ENCODE peak calls at places on chromosomes 13 and 19, in four cellular contexts. C, F, R and P are unnamed samples.

GRCh38 chr13:57832187-57832586 is 200.6 kb downstream of the PCDH17 start:
- DNase-seq in C (no peak), F (no peak), R (no peak), P (no peak)

GRCh38 chr19:46813570-46814358 is 25.4 kb upstream of the SLC1A5 start:
- DNase-seq in F (peak), C (no peak), R (no peak), P (no peak)

GRCh38 chr13:96898212-96898611 is 96.1 kb downstream of the OXGR1 start:
- DNase-seq in F (no peak), R (no peak), C (no peak), P (no peak)

GRCh38 chr13:19596960-19597361 is 35.6 kb upstream of the TPTE2 start:
- DNase-seq in R (peak), F (no peak), C (no peak), P (no peak)

GRCh38 chr13:65943711-65944110 is 1286.4 kb downstream of the PCDH9 start:
- DNase-seq in R (no peak), C (no peak), F (no peak), P (no peak)

GRCh38 chr13:30037766-30038165 is 187.3 kb upstream of the UBL3 start:
- DNase-seq in C (no peak), F (no peak), R (no peak), P (peak)

GRCh38 chr13:112885782-112886268 is 83.2 kb upstream of the MCF2L start:
- DNase-seq in F (no peak), R (no peak), C (peak), P (peak)

GRCh38 chr13:93244141-93244917 is 17.7 kb downstream of the GPC6 start:
- DNase-seq in C (no peak), F (peak), R (peak), P (no peak)

GRCh38 chr13:111559612-111560423 is 239.4 kb downstream of the TEX29 start:
- DNase-seq in F (no peak), C (no peak), R (no peak), P (no peak)

GRCh38 chr19:11390359-11390758 is 6.2 kb upstream of the EPOR start:
- DNase-seq in C (no peak), F (no peak), R (no peak), P (no peak)

GRCh38 chr13:113652404-113653263 is 5.4 kb downstream of the ATP4B start:
- DNase-seq in C (no peak), R (no peak), F (no peak), P (no peak)

GRCh38 chr19:53545271-53546065 is 7.5 kb downstream of the ZNF331 start:
- DNase-seq in R (no peak), C (no peak), F (no peak), P (peak)

GRCh38 chr13:112995395-112996091 is 26.5 kb downstream of the MCF2L start:
- DNase-seq in F (no peak), R (no peak), C (no peak), P (no peak)

GRCh38 chr19:18488403-18488723 is 33.5 kb downstream of the ELL start:
- DNase-seq in C (no peak), R (no peak), F (no peak), P (no peak)

GRCh38 chr19:18648971-18649310 is 12.1 kb downstream of the KLHL26 start:
- DNase-seq in R (no peak), F (no peak), C (no peak), P (no peak)

GRCh38 chr19:3565177-3565576 is 7.6 kb upstream of the HMG20B start:
- DNase-seq in C (no peak), F (no peak), R (no peak), P (no peak)

GRCh38 chr19:6076675-6077463 is 33.4 kb downstream of the RFX2 start:
- DNase-seq in C (no peak), F (peak), R (no peak), P (peak)

DNA sequence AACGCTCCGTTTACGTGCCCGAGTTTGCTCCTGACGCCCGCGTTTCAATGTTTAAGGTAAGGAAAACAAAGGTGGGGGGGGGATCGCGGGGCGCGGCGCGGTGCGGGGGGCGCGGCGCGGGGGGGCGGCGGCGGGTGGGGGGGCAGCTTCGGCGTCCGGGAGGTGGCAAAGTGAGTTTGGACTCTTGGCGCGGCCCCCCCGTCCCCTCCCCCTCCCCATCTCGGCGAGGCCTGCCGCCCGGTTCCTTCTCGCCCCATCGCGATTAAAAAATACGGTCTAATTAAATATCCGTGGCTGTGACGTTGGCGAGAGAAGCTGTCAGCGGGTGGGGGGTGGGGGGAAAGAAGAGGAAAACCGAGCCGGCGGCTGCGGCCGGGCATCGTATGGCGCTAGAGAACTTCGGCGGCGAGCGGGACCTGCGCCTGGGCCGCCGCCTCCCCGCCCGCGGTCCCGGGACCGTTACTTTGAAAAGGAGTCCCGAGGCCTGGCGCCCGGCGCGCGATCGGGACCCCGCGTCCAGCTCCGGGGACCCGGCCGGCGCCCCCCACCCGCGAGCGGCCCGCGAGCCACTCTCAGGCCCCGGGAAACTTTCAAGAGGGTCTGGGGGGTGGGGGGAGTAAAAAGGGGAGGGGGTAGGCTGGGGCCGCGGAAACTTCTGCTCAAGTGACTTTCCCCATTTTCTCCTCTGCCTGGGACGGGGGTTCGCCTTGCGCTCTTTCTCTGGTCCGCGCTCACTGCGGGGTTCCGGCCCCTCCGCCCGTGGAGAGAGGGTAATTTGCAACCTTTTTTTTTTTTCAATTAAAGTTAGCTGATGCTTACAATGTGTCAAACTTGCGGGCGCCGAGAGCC is 146.3 kb upstream of the ZNF536 start:
- DNase-seq in C (no peak), R (no peak), F (no peak), P (no peak)
- TF ChIP-seq CTCF in C (no peak), R (no peak), F (no peak), P (no peak)

GRCh38 chr19:29563688-29564087 is 37.9 kb downstream of the VSTM2B start:
- DNase-seq in F (no peak), R (no peak), C (no peak), P (no peak)
- TF ChIP-seq CTCF in F (no peak), R (no peak), C (no peak), P (no peak)

GRCh38 chr19:33235269-33235995 is 9.8 kb upstream of the SLC7A10 start:
- DNase-seq in C (peak), R (peak), F (peak), P (peak)
- TF ChIP-seq CTCF in C (peak), R (peak), F (peak), P (peak)

GRCh38 chr13:33761744-33762143 is 56.2 kb upstream of the RFC3 start:
- DNase-seq in F (no peak), C (no peak), R (no peak), P (no peak)
- TF ChIP-seq CTCF in F (no peak), C (peak), R (no peak), P (peak)

DNA sequence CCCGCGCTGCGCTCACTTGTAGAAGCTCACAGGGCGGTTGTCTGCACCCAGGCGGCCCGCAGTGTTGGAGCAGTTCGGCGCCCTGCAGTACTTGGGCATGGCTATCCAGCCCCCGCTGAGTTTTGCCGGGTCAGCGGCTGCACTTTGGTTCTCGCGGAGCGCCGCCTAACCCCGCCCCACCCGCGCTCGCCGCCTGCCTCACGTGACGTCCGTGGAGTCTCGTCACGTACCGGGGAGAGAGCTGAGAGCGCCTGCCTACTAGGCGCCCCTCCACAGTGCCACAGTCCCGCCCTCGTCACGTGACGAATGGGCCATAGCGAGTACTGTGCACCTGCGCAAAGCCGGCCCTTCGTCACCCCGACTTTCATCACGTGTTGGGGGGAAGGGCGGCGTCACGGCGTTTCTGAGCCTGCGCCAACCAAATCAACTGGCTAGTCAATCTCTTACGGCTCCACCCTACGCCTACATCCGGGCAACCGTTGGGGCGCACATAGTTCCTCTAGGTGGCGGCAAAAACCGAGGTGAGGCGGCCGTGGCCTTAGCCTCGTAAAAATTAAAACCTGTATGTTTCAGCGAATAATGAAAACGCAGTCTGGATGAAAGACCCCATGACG is at the start of gene THAP8:
- DNase-seq in F (peak), R (peak), C (peak), P (peak)
- TF ChIP-seq CTCF in F (peak), R (no peak), C (peak), P (peak)

DNA sequence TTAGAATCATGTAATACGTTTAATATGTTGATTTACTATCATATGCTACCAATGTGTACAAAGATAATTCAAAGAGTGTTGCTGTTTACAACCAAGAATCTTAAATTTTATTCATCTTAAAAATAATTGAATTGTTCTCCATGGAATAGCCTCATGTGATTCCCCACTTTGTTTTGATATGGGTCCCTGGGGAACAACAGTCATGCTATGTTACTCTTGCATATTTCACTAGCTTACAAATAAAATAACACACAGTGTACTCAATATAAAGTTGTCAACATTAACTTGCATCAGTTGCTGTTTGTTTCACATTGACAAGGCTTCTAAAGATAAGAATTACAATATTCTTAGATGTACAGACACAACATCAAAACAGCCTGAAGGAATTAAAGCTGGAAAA is 2.3 kb downstream of the ENOX1 start:
- DNase-seq in F (no peak), C (no peak), R (no peak), P (no peak)
- TF ChIP-seq CTCF in F (no peak), C (no peak), R (no peak), P (no peak)

GRCh38 chr19:15557223-15557622 is 48.9 kb downstream of the CYP4F22 start:
- DNase-seq in C (no peak), F (no peak), R (no peak), P (no peak)

GRCh38 chr19:15551183-15552004 is 43.1 kb downstream of the CYP4F22 start:
- DNase-seq in C (no peak), R (no peak), F (no peak), P (no peak)

GRCh38 chr19:15562145-15562544 is 52.9 kb upstream of the CYP4F8 start:
- DNase-seq in R (no peak), C (no peak), F (no peak), P (no peak)

GRCh38 chr19:15555759-15556633 is 47.7 kb downstream of the CYP4F22 start:
- DNase-seq in R (peak), C (peak), F (peak), P (peak)

GRCh38 chr19:15556634-15557181 is 48.4 kb downstream of the CYP4F22 start:
- DNase-seq in R (no peak), F (no peak), C (no peak), P (no peak)
- TF ChIP-seq CTCF in R (no peak), F (no peak), C (no peak), P (no peak)

GRCh38 chr19:48807590-48808308 is 3.1 kb downstream of the BCAT2 start:
- DNase-seq in F (no peak), R (peak), C (peak), P (no peak)
- TF ChIP-seq CTCF in F (no peak), R (no peak), C (peak), P (no peak)

GRCh38 chr13:46666727-46667456 is 113.9 kb downstream of the LRCH1 start:
- DNase-seq in F (no peak), C (peak), R (no peak), P (no peak)
- TF ChIP-seq CTCF in F (no peak), C (peak), R (no peak), P (no peak)